ENCODE peak calls at places on chromosome 11, in seven cellular contexts. W, P, I, T, F, A and C are unnamed samples. For H3K4me1, the result is how much of the 10 kb centered on the place peaks cover.

GRCh38 chr11:5368502-5369043 is 15.0 kb upstream of the OR51M1 start:
- DNase-seq in W (no peak), P (no peak), I (peak), T (no peak), F (no peak), A (no peak), C (no peak)

GRCh38 chr11:95736268-95737208 is 53.0 kb downstream of the FAM76B start:
- DNase-seq in W (no peak), P (no peak), I (no peak), T (no peak), F (no peak), A (no peak), C (no peak)

GRCh38 chr11:5476184-5476819 is 12.2 kb upstream of the OR52D1 start:
- DNase-seq in W (no peak), P (peak), I (peak), T (peak), F (no peak), A (no peak), C (no peak)

GRCh38 chr11:102794382-102794781 is 3.6 kb downstream of the MMP1 start:
- DNase-seq in W (no peak), P (no peak), I (peak), T (peak), F (no peak), A (no peak), C (no peak)

GRCh38 chr11:3837793-3838192 is 3.0 kb downstream of the RHOG start:
- DNase-seq in W (no peak), P (no peak), I (no peak), T (no peak), F (no peak), A (peak), C (peak)

GRCh38 chr11:95503047-95503446 is 272.0 kb upstream of the SESN3 start:
- DNase-seq in W (no peak), P (no peak), I (no peak), T (no peak), F (no peak), A (no peak), C (no peak)

GRCh38 chr11:59271247-59271755 is 58.6 kb upstream of the MPEG1 start:
- DNase-seq in W (no peak), P (no peak), I (no peak), T (no peak), F (no peak), A (no peak), C (no peak)

GRCh38 chr11:88709567-88709966 is 356.2 kb downstream of the GRM5 start:
- DNase-seq in W (no peak), P (no peak), I (peak), T (no peak), F (peak), A (no peak), C (no peak)

GRCh38 chr11:60866911-60867870 is at the start of gene ZP1:
- DNase-seq in W (peak), P (no peak), I (no peak), T (no peak), F (no peak), A (peak), C (no peak)

GRCh38 chr11:17790453-17790852 is 55.9 kb downstream of the KCNC1 start:
- DNase-seq in W (no peak), P (no peak), I (no peak), T (no peak), F (no peak), A (no peak), C (no peak)

GRCh38 chr11:44305643-44306468 is 4.1 kb downstream of the ALX4 start:
- DNase-seq in W (no peak), P (peak), I (no peak), T (no peak), F (peak), A (no peak), C (no peak)

GRCh38 chr11:72012897-72013721 is 14.4 kb downstream of the IL18BP start:
- DNase-seq in W (peak), P (peak), I (no peak), T (no peak), F (no peak), A (peak), C (peak)
- H3K27ac ChIP-seq in W (no peak), P (no peak), I (no peak), T (no peak), F (no peak), A (peak), C (peak)

DNA sequence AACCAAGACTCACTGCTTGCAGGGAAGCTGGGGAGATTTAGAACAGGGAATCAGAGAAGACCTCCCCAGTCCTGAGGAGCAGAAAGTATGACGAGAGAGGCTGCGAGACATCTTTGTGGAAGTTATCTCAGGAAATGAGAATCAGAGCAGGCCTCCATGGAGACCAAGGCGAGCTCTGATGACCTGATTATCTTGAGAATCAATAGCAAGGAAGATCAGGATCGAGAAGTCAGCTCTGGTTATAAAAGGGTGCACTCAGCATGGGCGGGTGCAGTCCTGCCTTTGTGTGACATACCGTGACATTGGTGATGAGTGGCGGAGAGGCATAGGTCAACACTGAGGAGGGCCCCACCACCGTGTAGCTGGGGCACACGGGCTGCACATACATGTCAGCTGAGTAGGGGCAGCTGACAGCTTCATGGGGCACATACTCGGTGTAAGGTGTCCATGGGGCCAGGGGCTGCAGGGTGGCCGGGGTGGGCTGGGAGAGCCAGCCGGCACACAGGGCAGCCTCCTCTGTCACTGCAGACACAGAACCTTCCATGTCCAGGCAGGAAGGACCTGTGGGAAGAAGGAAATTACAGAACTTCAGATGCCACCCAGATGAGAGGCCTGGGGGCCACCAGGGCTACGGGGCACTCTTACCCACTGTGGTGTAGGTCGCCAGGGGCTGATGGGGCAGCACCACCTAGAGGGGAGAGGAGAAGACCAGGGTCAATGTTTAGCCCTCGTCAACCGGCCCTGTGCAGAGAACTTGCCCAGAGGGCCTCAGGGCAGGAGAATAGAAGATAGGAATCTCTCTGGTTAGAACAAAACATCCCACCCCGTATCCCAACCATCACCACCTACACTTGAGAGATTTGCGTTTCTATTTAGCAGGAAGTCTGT is 21.7 kb downstream of the POU2AF1 start:
- DNase-seq in W (no peak), P (no peak), I (no peak), T (no peak), F (no peak), A (no peak), C (no peak)
- H3K4me1 ChIP-seq in W (under half), P (half or more), I (under half), T (under half), F (under half), A (under half), C (under half)

GRCh38 chr11:83023410-83023809 is 48.3 kb downstream of the RAB30 start:
- DNase-seq in W (no peak), P (no peak), I (no peak), T (no peak), F (no peak), A (no peak), C (no peak)
- H3K27ac ChIP-seq in W (no peak), P (no peak), I (no peak), T (no peak), F (no peak), A (no peak), C (no peak)

GRCh38 chr11:11958403-11958802 is 50.0 kb downstream of the DKK3 start:
- DNase-seq in W (no peak), P (no peak), I (no peak), T (no peak), F (no peak), A (no peak), C (no peak)
- H3K4me1 ChIP-seq in W (under half), P (under half), I (under half), T (under half), F (under half), A (under half), C (under half)

DNA sequence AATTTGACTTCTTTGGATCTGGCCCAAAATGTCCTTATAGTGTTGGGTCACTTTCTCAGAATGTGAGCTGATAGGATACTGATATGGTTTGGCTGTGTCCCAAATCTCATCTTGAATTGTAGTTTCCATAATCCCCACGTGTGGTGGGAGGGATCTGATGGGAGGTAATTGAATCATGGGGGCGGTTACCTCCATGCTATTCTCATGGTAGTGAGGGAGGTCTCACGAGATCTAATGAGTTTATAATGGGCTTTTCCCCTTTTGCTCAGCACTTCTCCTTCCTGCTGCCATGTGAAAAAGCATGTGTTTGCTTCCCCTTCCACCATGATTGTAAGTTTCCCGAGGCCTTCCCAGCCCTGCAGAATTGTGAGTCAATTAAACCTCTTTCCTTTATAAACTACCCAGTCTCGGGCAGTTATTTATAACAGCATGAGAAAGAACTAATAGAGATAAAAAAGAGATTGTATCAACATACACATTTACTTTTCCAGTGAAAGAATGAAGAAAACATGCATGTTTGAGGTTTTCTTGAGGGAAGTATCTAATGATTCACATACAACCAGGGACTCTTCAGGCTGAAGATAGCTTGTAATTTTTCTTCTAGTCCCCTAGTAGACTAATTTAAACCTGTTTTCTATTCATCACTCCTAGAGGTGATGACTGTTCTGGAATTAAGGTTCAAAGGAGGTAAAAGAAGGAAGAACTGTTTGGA is 17.3 kb upstream of the CSTF3 start:
- DNase-seq in W (no peak), P (no peak), I (peak), T (no peak), F (no peak), A (no peak), C (no peak)
- H3K27ac ChIP-seq in W (no peak), P (no peak), I (no peak), T (no peak), F (no peak), A (no peak), C (no peak)

GRCh38 chr11:131977854-131978253 is 607.4 kb downstream of the NTM start:
- DNase-seq in W (no peak), P (no peak), I (peak), T (no peak), F (no peak), A (no peak), C (no peak)
- H3K4me1 ChIP-seq in W (under half), P (under half), I (half or more), T (under half), F (under half), A (under half), C (under half)

GRCh38 chr11:64763804-64764611 is 4.2 kb upstream of the PYGM start:
- DNase-seq in W (no peak), P (no peak), I (no peak), T (peak), F (no peak), A (peak), C (no peak)

GRCh38 chr11:64765291-64765803 is 5.6 kb upstream of the PYGM start:
- DNase-seq in W (no peak), P (no peak), I (peak), T (no peak), F (peak), A (peak), C (peak)

GRCh38 chr11:64765841-64766682 is 6.3 kb upstream of the PYGM start:
- DNase-seq in W (no peak), P (no peak), I (peak), T (no peak), F (peak), A (peak), C (peak)

GRCh38 chr11:64762916-64763803 is 3.4 kb upstream of the PYGM start:
- DNase-seq in W (no peak), P (no peak), I (peak), T (peak), F (peak), A (peak), C (peak)

GRCh38 chr11:64764753-64765152 is 5.0 kb upstream of the PYGM start:
- DNase-seq in W (no peak), P (no peak), I (no peak), T (no peak), F (no peak), A (no peak), C (no peak)
- H3K27ac ChIP-seq in W (peak), P (no peak), I (peak), T (peak), F (no peak), A (peak), C (no peak)

GRCh38 chr11:6733326-6734030 is 38.3 kb downstream of the OR2AG2 start:
- DNase-seq in W (no peak), P (no peak), I (no peak), T (no peak), F (no peak), A (no peak), C (no peak)
- H3K4me1 ChIP-seq in W (under half), P (under half), I (under half), T (under half), F (under half), A (under half), C (under half)

GRCh38 chr11:122634507-122634906 is 21.0 kb upstream of the UBASH3B start:
- DNase-seq in W (no peak), P (no peak), I (peak), T (no peak), F (no peak), A (no peak), C (no peak)
- H3K27ac ChIP-seq in W (no peak), P (no peak), I (no peak), T (no peak), F (no peak), A (no peak), C (no peak)

GRCh38 chr11:576791-577610 is 731 bp downstream of the PHRF1 start:
- DNase-seq in W (no peak), P (no peak), I (no peak), T (no peak), F (peak), A (no peak), C (no peak)

GRCh38 chr11:575324-575995 is 810 bp upstream of the PHRF1 start:
- DNase-seq in W (no peak), P (no peak), I (peak), T (peak), F (no peak), A (no peak), C (no peak)

GRCh38 chr11:577611-577894 is 1.3 kb downstream of the PHRF1 start:
- DNase-seq in W (no peak), P (no peak), I (no peak), T (no peak), F (no peak), A (no peak), C (no peak)

GRCh38 chr11:574632-575323 is 1.5 kb upstream of the PHRF1 start:
- DNase-seq in W (no peak), P (no peak), I (no peak), T (peak), F (no peak), A (no peak), C (no peak)

GRCh38 chr11:575996-576756 is at the start of gene PHRF1:
- DNase-seq in W (peak), P (peak), I (peak), T (peak), F (peak), A (peak), C (peak)
- H3K4me1 ChIP-seq in W (under half), P (half or more), I (under half), T (under half), F (under half), A (under half), C (under half)